ENCODE peak calls at places on chromosomes 2 and 18, in five cellular contexts. G, A, V, K and D are unnamed samples.

GRCh38 chr2:165055081-165055879 is 100.0 kb upstream of the SLC38A11 start:
- DNase-seq in K (no peak), A (no peak), V (peak; percentile 58), G (no peak), D (no peak)

GRCh38 chr2:122999823-123000222 is 1025.3 kb upstream of the CNTNAP5 start:
- DNase-seq in G (no peak), K (no peak), A (no peak), V (no peak), D (no peak)

GRCh38 chr2:13542642-13543041 is 825.9 kb downstream of the TRIB2 start:
- DNase-seq in K (no peak), A (no peak), G (no peak), V (no peak), D (no peak)

GRCh38 chr2:154402138-154402714 is 296.3 kb upstream of the KCNJ3 start:
- DNase-seq in G (no peak), A (no peak), K (peak; percentile 5), V (peak; percentile 30), D (no peak)

GRCh38 chr2:43084699-43085091 is 141.7 kb downstream of the ZFP36L2 start:
- DNase-seq in G (no peak), K (no peak), A (peak; percentile 56), V (peak; percentile 82), D (no peak)

GRCh38 chr2:42881732-42882131 is 89.3 kb upstream of the HAAO start:
- DNase-seq in K (no peak), V (no peak), G (no peak), A (no peak), D (no peak)

GRCh38 chr2:150491943-150492342 is 4.5 kb upstream of the RND3 start:
- DNase-seq in G (no peak), K (no peak), V (no peak), A (no peak), D (no peak)

GRCh38 chr2:28102455-28102874 is 211.9 kb downstream of the BABAM2 start:
- DNase-seq in G (no peak), K (no peak), V (peak; percentile 82), A (peak; percentile 10), D (no peak)

GRCh38 chr2:207531024-207531411 is 1.3 kb downstream of the CREB1 start:
- DNase-seq in A (no peak), G (no peak), V (peak; percentile 40), K (peak; percentile 57), D (peak; percentile 53)

GRCh38 chr2:226979004-226979403 is 143.2 kb downstream of the RHBDD1 start:
- DNase-seq in K (no peak), A (no peak), G (no peak), V (no peak), D (no peak)

GRCh38 chr2:22691666-22692065 is 693.3 kb upstream of the KLHL29 start:
- DNase-seq in V (no peak), G (no peak), K (no peak), A (no peak), D (no peak)

GRCh38 chr2:215884741-215885140 is 128.6 kb downstream of the MREG start:
- DNase-seq in G (no peak), A (no peak), V (no peak), K (no peak), D (no peak)

GRCh38 chr2:189629553-189630453 is 31.5 kb upstream of the ASNSD1 start:
- DNase-seq in V (no peak), K (no peak), A (no peak), G (no peak), D (no peak)

GRCh38 chr2:20580690-20581437 is 70.0 kb downstream of the HS1BP3 start:
- DNase-seq in G (no peak), K (no peak), V (no peak), A (no peak), D (no peak)

GRCh38 chr18:79576686-79577351 is 102.8 kb upstream of the CTDP1 start:
- DNase-seq in K (no peak), A (peak; percentile 81), G (no peak), V (peak; percentile 81), D (no peak)

GRCh38 chr18:58497845-58498244 is 131.0 kb downstream of the ALPK2 start:
- DNase-seq in K (no peak), A (no peak), V (peak; percentile 47), G (no peak), D (no peak)

GRCh38 chr2:198664349-198664748 is 793.4 kb downstream of the SATB2 start:
- DNase-seq in A (no peak), K (no peak), G (no peak), V (no peak), D (no peak)

GRCh38 chr18:36312806-36313395 is 15.4 kb downstream of the FHOD3 start:
- DNase-seq in A (no peak), K (no peak), V (peak; percentile 46), G (no peak), D (no peak)

GRCh38 chr2:83221258-83221657 is 1237.8 kb downstream of the SUCLG1 start:
- DNase-seq in A (no peak), G (no peak), K (no peak), V (no peak), D (no peak)

GRCh38 chr2:209977386-209978239 is 24.8 kb upstream of the RPE start:
- DNase-seq in K (peak; percentile 40), A (no peak), V (peak; percentile 48), G (no peak), D (peak; percentile 47)

GRCh38 chr2:107663632-107664031 is 163.1 kb upstream of the RGPD4 start:
- DNase-seq in A (no peak), K (no peak), V (no peak), G (no peak), D (no peak)

GRCh38 chr18:13570856-13571495 is 155.4 kb downstream of the FAM210A start:
- DNase-seq in V (peak; percentile 45), A (no peak), G (no peak), K (no peak), D (no peak)

GRCh38 chr2:126679314-126679713 is 23.4 kb downstream of the GYPC start:
- DNase-seq in G (no peak), V (no peak), A (no peak), K (no peak), D (no peak)

GRCh38 chr2:231708773-231709635 is 679 bp downstream of the PTMA start:
- DNase-seq in V (peak; percentile 76), A (peak; percentile 50), K (peak; percentile 63), G (peak; percentile 34), D (peak; percentile 34)

GRCh38 chr2:11121099-11121822 is 34.0 kb upstream of the SLC66A3 start:
- DNase-seq in V (no peak), A (no peak), G (no peak), K (no peak), D (no peak)

GRCh38 chr2:206521115-206521514 is 77.8 kb downstream of the ADAM23 start:
- DNase-seq in G (no peak), K (no peak), A (no peak), V (no peak), D (no peak)

GRCh38 chr18:48161201-48161910 is 230.9 kb upstream of the SMAD2 start:
- DNase-seq in V (peak; percentile 88), A (peak; percentile 86), G (peak; percentile 48), K (peak; percentile 5), D (peak; percentile 91)

GRCh38 chr2:220034356-220035121 is 407.1 kb downstream of the SLC4A3 start:
- DNase-seq in K (no peak), A (no peak), V (peak; percentile 75), G (no peak), D (no peak)